ENCODE peak calls at places on chromosomes 11 and 22, in four cellular contexts. C is NCI-H1092 treated with DMSO at 0.1 percent for 48 hours; Q is stimulated activated CD4-positive, alpha-beta T cell treated with anti-CD3 and anti-CD28 coated beads, Interleukin-12 subunit alpha, Interleukin-12 subunit beta, amount 100 ng/mL, for 24 hours; E is B cell. V is an unnamed sample.

GRCh38 chr11:122038543-122038942 is 77.5 kb downstream of the BLID start:
- DNase-seq in Q (no peak), E (no peak), C (no peak), V (no peak)

GRCh38 chr11:72736452-72737069 is 15.6 kb downstream of the ARAP1 start:
- DNase-seq in Q (peak; percentile 33), C (no peak), E (peak; percentile 83), V (peak; percentile 92)

GRCh38 chr11:90318651-90319050 is 95.8 kb upstream of the CHORDC1 start:
- DNase-seq in C (no peak), E (no peak), Q (no peak), V (no peak)

GRCh38 chr22:22820626-22821025 is 67.0 kb upstream of the IGLL5 start:
- DNase-seq in E (no peak), C (no peak), Q (no peak), V (no peak)

GRCh38 chr11:119845756-119846155 is 116.8 kb upstream of the NECTIN1 start:
- DNase-seq in Q (no peak), C (no peak), E (no peak), V (no peak)

GRCh38 chr22:37818397-37819099 is 4.6 kb upstream of the GALR3 start:
- DNase-seq in C (peak; percentile 48), Q (peak; percentile 65), E (peak; percentile 80), V (no peak)

GRCh38 chr22:41540365-41540764 is 3.9 kb downstream of the POLR3H start:
- DNase-seq in C (no peak), Q (no peak), E (no peak), V (no peak)

GRCh38 chr11:117589024-117589423 is 208.0 kb downstream of the DSCAML1 start:
- DNase-seq in E (no peak), Q (no peak), C (peak; percentile 68), V (peak; percentile 45)

GRCh38 chr11:4019891-4020290 is 74.7 kb upstream of the RRM1 start:
- DNase-seq in E (no peak), Q (no peak), C (no peak), V (no peak)

GRCh38 chr11:9664276-9665171 is 647 bp downstream of the SWAP70 start:
- DNase-seq in Q (peak; percentile 4), C (no peak), E (peak; percentile 87), V (peak; percentile 41)

GRCh38 chr22:28942801-28943500 is 59.6 kb downstream of the ZNRF3 start:
- DNase-seq in Q (no peak), E (no peak), C (peak; percentile 18), V (peak; percentile 46)

GRCh38 chr11:76910620-76911414 is 50.1 kb downstream of the ACER3 start:
- DNase-seq in E (no peak), Q (no peak), C (no peak), V (peak; percentile 31)

GRCh38 chr11:130403301-130403804 is 25.1 kb downstream of the ADAMTS8 start:
- DNase-seq in Q (no peak), E (no peak), C (no peak), V (peak; percentile 20)

GRCh38 chr11:45918331-45918941 is 759 bp upstream of the PEX16 start:
- DNase-seq in Q (peak; percentile 69), E (peak; percentile 64), C (peak; percentile 88), V (peak; percentile 70)

GRCh38 chr11:1988174-1988573 is 9.5 kb downstream of the H19 start:
- DNase-seq in Q (no peak), E (no peak), C (no peak), V (no peak)

V was measured in lower leg skin.